ENCODE peak calls at places on chromosome 7, in five cellular contexts. U is activated T-cell treated with anti-CD3 and anti-CD28 coated beads, Interleukin-2, amount 50 U/mL, for 72 hours; Q is BE2C; D is HFFc6; J is AG04449. N is an unnamed sample.

GRCh38 chr7:44212581-44213184 is 11.9 kb downstream of the YKT6 start:
- DNase-seq in J (no peak), Q (no peak), U (no peak), D (no peak), N (no peak)

GRCh38 chr7:123754295-123754871 is 5.6 kb upstream of the WASL start:
- DNase-seq in U (no peak), D (no peak), J (no peak), Q (no peak), N (no peak)

GRCh38 chr7:127667017-127667670 is 15.2 kb downstream of the SND1 start:
- DNase-seq in Q (no peak), U (no peak), J (peak; percentile 19), D (peak; percentile 59), N (peak; percentile 57)

GRCh38 chr7:139482662-139483466 is 609 bp downstream of the KLRG2 start:
- DNase-seq in D (no peak), J (no peak), Q (peak; percentile 53), U (peak; percentile 29), N (peak; percentile 10)

GRCh38 chr7:92631067-92631829 is 41.1 kb upstream of the FAM133B start:
- DNase-seq in J (no peak), U (peak; percentile 64), D (no peak), Q (no peak), N (no peak)

GRCh38 chr7:106371629-106372028 is 86.8 kb upstream of the NAMPT start:
- DNase-seq in J (no peak), D (no peak), U (no peak), Q (no peak), N (peak; percentile 46)

GRCh38 chr7:149796287-149796860 is 23.0 kb upstream of the ZNF467 start:
- DNase-seq in J (no peak), Q (no peak), U (no peak), D (no peak), N (no peak)

GRCh38 chr7:151833691-151834090 is 43.2 kb downstream of the PRKAG2 start:
- DNase-seq in U (no peak), D (no peak), J (no peak), Q (no peak), N (no peak)

GRCh38 chr7:5598769-5599371 is 175.2 kb upstream of the TNRC18 start:
- DNase-seq in Q (peak; percentile 81), J (no peak), U (no peak), D (no peak), N (no peak)

GRCh38 chr7:137254766-137255165 is 88.8 kb downstream of the PTN start:
- DNase-seq in D (no peak), Q (no peak), J (no peak), U (no peak), N (no peak)